ENCODE peak calls at places on chromosome 10, in ten cellular contexts. A is GM12865, W is progenitor cell of endocrine pancreas, T is foreskin fibroblast, J is endothelial cell, G is ascending aorta, E is cardiac fibroblast, B is astrocyte of the spinal cord, D is kidney, X is AG10803. S is an unnamed sample.

GRCh38 chr10:13000431-13000830 is 1.1 kb downstream of the CCDC3 start:
- DNase-seq in E (no peak), G (no peak), T (peak), W (no peak), A (no peak), D (no peak), X (no peak), J (no peak), B (no peak), S (no peak)

GRCh38 chr10:34821587-34822585 is 6.8 kb upstream of the PARD3 start:
- DNase-seq in D (no peak), J (no peak), X (peak), W (no peak), B (no peak), E (no peak), T (no peak), G (no peak), A (no peak), S (no peak)

GRCh38 chr10:69696073-69696731 is 66.2 kb downstream of the FAM241B start:
- DNase-seq in G (no peak), A (no peak), D (no peak), X (peak), J (peak), T (peak), W (no peak), B (peak), E (peak), S (peak)

GRCh38 chr10:3759397-3759796 is 25.6 kb downstream of the KLF6 start:
- DNase-seq in X (no peak), A (no peak), G (no peak), B (no peak), J (no peak), E (no peak), D (no peak), T (no peak), W (no peak), S (no peak)

GRCh38 chr10:89666138-89666537 is 21.1 kb upstream of the PANK1 start:
- DNase-seq in W (no peak), A (no peak), E (no peak), X (no peak), G (no peak), J (no peak), T (no peak), D (no peak), B (no peak), S (no peak)

GRCh38 chr10:50291261-50291850 is 40.0 kb upstream of the ASAH2 start:
- DNase-seq in D (no peak), A (peak), X (peak), E (peak), G (no peak), J (no peak), T (peak), W (no peak), B (peak), S (no peak)

GRCh38 chr10:31261502-31262311 is 57.3 kb upstream of the ZEB1 start:
- DNase-seq in J (no peak), T (peak), W (no peak), D (no peak), X (peak), E (peak), G (no peak), A (no peak), B (peak), S (peak)

GRCh38 chr10:131077724-131078123 is 233.8 kb downstream of the TCERG1L start:
- DNase-seq in A (no peak), W (no peak), T (no peak), G (no peak), B (no peak), J (no peak), X (no peak), D (no peak), E (no peak), S (no peak)

GRCh38 chr10:69499726-69500689 is 48.7 kb downstream of the TSPAN15 start:
- DNase-seq in A (no peak), J (no peak), X (no peak), B (no peak), E (no peak), D (no peak), W (no peak), T (no peak), G (no peak), S (no peak)

GRCh38 chr10:17882557-17882956 is 69.2 kb upstream of the SLC39A12 start:
- DNase-seq in G (no peak), X (peak), T (no peak), J (no peak), W (no peak), B (peak), D (no peak), E (no peak), A (no peak), S (no peak)

GRCh38 chr10:123517376-123517775 is 148.8 kb upstream of the GPR26 start:
- DNase-seq in T (no peak), B (no peak), G (no peak), E (no peak), W (no peak), X (no peak), J (no peak), A (no peak), D (no peak), S (no peak)

GRCh38 chr10:24034571-24034970 is 174.4 kb upstream of the KIAA1217 start:
- DNase-seq in A (peak), D (peak), X (no peak), B (no peak), G (no peak), J (peak), W (no peak), T (no peak), E (no peak), S (no peak)

GRCh38 chr10:36345770-36346169 is 703.7 kb upstream of the FZD8 start:
- DNase-seq in J (no peak), D (no peak), E (peak), T (peak), B (peak), G (no peak), W (no peak), A (no peak), X (peak), S (no peak)

GRCh38 chr10:50614444-50615137 is 9.2 kb downstream of the SGMS1 start:
- DNase-seq in G (no peak), D (no peak), T (no peak), A (peak), B (no peak), W (no peak), X (no peak), E (no peak), J (peak), S (no peak)

GRCh38 chr10:129031233-129032150 is 435.5 kb upstream of the MGMT start:
- DNase-seq in G (no peak), E (peak), B (peak), A (peak), D (peak), W (peak), J (peak), X (peak), T (peak), S (peak)

GRCh38 chr10:8060010-8060703 is 5.7 kb downstream of the GATA3 start:
- DNase-seq in X (peak), G (no peak), B (peak), J (no peak), E (no peak), W (no peak), D (no peak), T (peak), A (peak), S (no peak)

GRCh38 chr10:73495226-73495883 is 469 bp downstream of the PPP3CB start:
- DNase-seq in A (peak), X (peak), W (peak), T (peak), J (peak), D (peak), B (peak), E (peak), G (peak), S (peak)

GRCh38 chr10:102523250-102524029 is 19.7 kb downstream of the SUFU start:
- DNase-seq in X (peak), A (peak), D (no peak), T (peak), W (no peak), J (no peak), B (peak), G (peak), E (peak), S (no peak)

GRCh38 chr10:129151281-129151680 is 315.8 kb upstream of the MGMT start:
- DNase-seq in E (no peak), X (no peak), D (no peak), A (no peak), J (no peak), G (no peak), W (no peak), T (no peak), B (no peak), S (no peak)

GRCh38 chr10:84179059-84179710 is 5.6 kb downstream of the GPR15LG start:
- DNase-seq in E (peak), W (no peak), D (no peak), X (peak), G (no peak), T (peak), J (no peak), A (peak), B (no peak), S (peak)

GRCh38 chr10:15588635-15589081 is 131.1 kb downstream of the ITGA8 start:
- DNase-seq in X (peak), D (no peak), E (no peak), W (no peak), G (no peak), T (peak), A (no peak), J (peak), B (no peak), S (no peak)

GRCh38 chr10:127406018-127406550 is 143.0 kb upstream of the NPS start:
- DNase-seq in T (no peak), G (no peak), A (no peak), B (no peak), E (no peak), X (no peak), D (no peak), W (no peak), J (no peak), S (no peak)

GRCh38 chr10:79346388-79347225 is 662 bp upstream of the PPIF start:
- DNase-seq in T (no peak), A (peak), B (no peak), G (no peak), E (no peak), D (peak), J (no peak), W (no peak), X (no peak), S (no peak)

GRCh38 chr10:54769051-54769450 is 32.0 kb downstream of the PCDH15 start:
- DNase-seq in D (no peak), G (no peak), J (no peak), B (no peak), E (no peak), W (no peak), T (no peak), X (no peak), A (no peak), S (no peak)

GRCh38 chr10:30324448-30325110 is 24.5 kb downstream of the MTPAP start:
- DNase-seq in W (no peak), G (no peak), E (no peak), A (no peak), D (no peak), J (no peak), T (peak), B (no peak), X (no peak), S (no peak)

GRCh38 chr10:129727071-129727470 is 237.0 kb downstream of the EBF3 start:
- DNase-seq in D (no peak), B (no peak), E (no peak), J (no peak), X (no peak), T (no peak), G (no peak), A (no peak), W (no peak), S (no peak)

GRCh38 chr10:79243211-79244067 is 103.8 kb upstream of the PPIF start:
- DNase-seq in B (peak), W (peak), D (peak), T (peak), X (no peak), J (peak), E (no peak), A (peak), G (peak), S (no peak)

GRCh38 chr10:51231754-51232153 is 157.5 kb downstream of the PRKG1 start:
- DNase-seq in E (peak), B (no peak), D (no peak), T (peak), X (peak), A (no peak), G (no peak), W (no peak), J (no peak), S (no peak)

GRCh38 chr10:124323806-124324205 is 94.9 kb downstream of the OAT start:
- DNase-seq in E (no peak), D (no peak), J (no peak), G (peak), T (no peak), X (no peak), A (no peak), W (no peak), B (no peak), S (no peak)

GRCh38 chr10:124048371-124049290 is 44.8 kb downstream of the CHST15 start:
- DNase-seq in D (peak), G (no peak), X (no peak), J (no peak), B (peak), T (no peak), W (no peak), E (no peak), A (no peak), S (no peak)

GRCh38 chr10:9229702-9230101 is 1175.2 kb downstream of the GATA3 start:
- DNase-seq in G (no peak), W (no peak), X (no peak), B (no peak), D (no peak), J (no peak), A (no peak), T (no peak), E (no peak), S (no peak)

GRCh38 chr10:6301482-6302083 is 98.9 kb downstream of the PFKFB3 start:
- DNase-seq in T (no peak), E (no peak), X (no peak), G (no peak), W (no peak), B (no peak), A (no peak), J (no peak), D (no peak), S (no peak)

GRCh38 chr10:109374215-109374614 is 549.1 kb downstream of the XPNPEP1 start:
- DNase-seq in W (no peak), T (peak), J (no peak), A (no peak), G (no peak), B (peak), D (no peak), E (peak), X (peak), S (no peak)

GRCh38 chr10:77643795-77644468 is 6.3 kb upstream of the KCNMA1 start:
- DNase-seq in A (peak), B (peak), W (no peak), J (peak), X (peak), G (no peak), T (peak), D (no peak), E (peak), S (no peak)
- TF ChIP-seq CTCF in A (peak), B (peak), W (peak), J (peak), X (peak), G (peak), T (peak), D (peak), E (peak), S (peak)

GRCh38 chr10:60444494-60445064 is 54.9 kb upstream of the ANK3 start:
- DNase-seq in T (peak), G (no peak), X (peak), E (peak), B (peak), D (no peak), W (no peak), A (no peak), J (no peak), S (no peak)
- TF ChIP-seq CTCF in T (peak), G (peak), X (peak), E (peak), B (peak), D (peak), W (peak), A (peak), J (peak), S (peak)

DNA sequence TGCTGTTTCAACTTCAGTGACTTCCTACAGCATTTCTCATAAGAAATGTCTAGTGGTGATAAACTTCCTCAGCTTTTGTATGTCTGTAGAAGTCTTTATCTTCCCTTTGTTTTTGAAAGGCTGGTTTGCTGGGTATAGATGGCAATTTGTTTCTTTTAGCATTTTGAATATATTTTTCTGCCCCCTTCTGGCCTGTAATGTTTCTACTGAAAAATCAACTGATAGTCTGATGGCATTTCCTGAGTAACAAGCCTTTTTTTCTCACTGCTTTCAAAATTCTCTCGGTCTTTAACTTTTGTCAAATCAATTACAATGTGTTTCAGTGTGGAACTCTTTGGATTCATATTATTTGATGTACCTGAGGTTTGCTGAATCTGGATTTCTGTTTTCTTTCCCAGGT is 487.1 kb downstream of the ATRNL1 start:
- DNase-seq in E (no peak), X (no peak), B (no peak), A (no peak), D (no peak), T (no peak), G (no peak), J (no peak), W (no peak), S (no peak)
- TF ChIP-seq CTCF in E (no peak), X (no peak), B (no peak), A (no peak), D (no peak), T (no peak), G (no peak), J (peak), W (peak), S (no peak)

GRCh38 chr10:71300555-71301370 is 18.3 kb upstream of the SLC29A3 start:
- DNase-seq in B (no peak), D (no peak), X (no peak), J (no peak), W (no peak), G (no peak), T (no peak), A (no peak), E (no peak), S (no peak)

GRCh38 chr10:71302451-71302850 is 16.6 kb upstream of the SLC29A3 start:
- DNase-seq in X (no peak), A (no peak), J (no peak), G (no peak), D (peak), B (no peak), T (no peak), W (no peak), E (no peak), S (no peak)

GRCh38 chr10:71301371-71301916 is 17.6 kb upstream of the SLC29A3 start:
- DNase-seq in T (no peak), J (no peak), D (peak), B (no peak), W (no peak), X (no peak), E (no peak), A (no peak), G (no peak), S (no peak)

GRCh38 chr10:71303569-71303907 is 15.5 kb upstream of the SLC29A3 start:
- DNase-seq in A (no peak), G (no peak), B (no peak), T (no peak), E (no peak), D (no peak), W (no peak), X (no peak), J (no peak), S (no peak)

DNA sequence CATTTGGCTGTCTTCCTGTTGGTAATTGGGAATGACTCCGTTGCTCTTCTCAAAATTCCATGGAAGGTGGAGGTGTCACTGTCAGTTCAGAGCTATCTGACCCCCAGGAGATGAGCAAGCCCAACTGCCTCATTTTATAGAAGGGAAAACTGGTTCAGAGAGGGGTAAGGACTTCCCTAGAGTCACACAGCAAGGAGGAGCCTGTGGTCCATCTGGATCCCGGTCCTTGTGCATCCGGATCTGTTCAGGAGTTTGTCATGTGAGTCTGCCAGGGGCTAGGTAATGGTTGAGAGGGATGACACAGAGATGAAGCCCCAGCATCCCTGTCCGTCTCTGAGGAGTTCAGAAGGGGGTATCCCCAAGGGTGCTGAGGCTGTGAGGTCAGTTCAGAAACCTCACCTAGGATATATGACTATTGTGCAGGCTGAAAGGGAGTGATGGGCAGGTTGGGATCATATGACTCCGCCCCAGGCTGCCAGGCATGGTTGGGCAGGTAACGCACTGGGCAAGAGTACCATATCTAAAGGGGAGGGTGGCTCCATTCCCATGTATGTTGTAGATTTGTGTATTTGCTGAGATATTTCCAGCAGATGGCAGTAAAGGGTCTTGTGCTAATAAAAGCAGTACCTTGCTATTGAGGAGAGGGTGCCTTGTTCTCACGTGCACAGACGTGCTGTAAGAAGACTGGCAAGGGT is 16.0 kb upstream of the SLC29A3 start:
- DNase-seq in J (no peak), A (peak), E (peak), D (peak), W (no peak), T (peak), X (peak), G (no peak), B (peak), S (peak)
- TF ChIP-seq CTCF in J (peak), A (peak), E (peak), D (peak), W (peak), T (peak), X (peak), G (no peak), B (peak), S (peak)

GRCh38 chr10:21020545-21020944 is 123.4 kb upstream of the NEBL start:
- DNase-seq in J (peak), G (no peak), A (peak), B (peak), E (peak), X (no peak), T (peak), D (no peak), W (no peak), S (no peak)
- TF ChIP-seq CTCF in J (peak), G (no peak), A (peak), B (peak), E (peak), X (peak), T (peak), D (peak), W (peak), S (peak)

DNA sequence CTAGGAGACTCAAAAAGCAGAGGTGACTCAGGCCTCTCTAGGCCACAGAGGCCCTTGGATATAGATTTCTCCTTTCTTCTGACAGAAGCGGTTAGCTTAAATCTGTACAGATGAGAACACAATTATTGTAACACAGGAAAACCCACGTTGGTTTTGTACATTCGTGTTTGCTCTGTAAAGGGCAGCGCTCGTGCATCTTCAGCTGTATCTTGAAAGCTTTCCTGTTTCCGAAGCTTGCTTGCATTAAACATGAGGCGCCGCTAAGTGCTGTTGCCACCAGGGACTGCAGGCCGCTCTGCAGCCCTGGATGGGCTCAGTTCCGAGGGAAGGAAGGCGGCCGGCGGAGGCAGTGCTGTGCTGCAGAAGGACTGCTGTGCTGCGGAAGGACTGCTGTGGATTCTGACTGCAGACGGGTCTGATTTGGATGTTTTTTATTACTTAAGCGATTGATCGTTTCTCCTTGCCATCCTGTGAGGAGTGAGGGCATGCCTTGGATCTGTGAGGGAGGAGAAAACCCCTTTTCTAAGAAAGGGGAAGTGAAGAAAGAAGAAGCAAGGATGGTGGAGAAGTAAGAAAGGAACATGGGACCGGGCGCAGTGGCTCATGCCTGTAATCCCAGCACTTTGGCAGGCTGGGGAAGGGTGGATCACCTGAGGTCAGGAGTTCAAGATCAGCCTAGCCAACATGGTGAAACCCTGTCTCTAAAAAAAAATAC is 53.4 kb downstream of the FHIP2A start:
- DNase-seq in E (no peak), T (peak), W (no peak), G (no peak), A (peak), B (peak), X (peak), J (peak), D (peak), S (no peak)
- TF ChIP-seq CTCF in E (no peak), T (no peak), W (peak), G (no peak), A (no peak), B (peak), X (peak), J (no peak), D (no peak), S (peak)

S was measured in AG09319.